ENCODE peak calls at places on chromosomes 3 and 15, in four cellular contexts. B is frontal cortex; D is activated T-helper 1 cell treated with anti-CD3 and anti-CD28 coated beads, Interleukin-2, amount 50 U/mL, for 16 hours; R is kidney. M is an unnamed sample.

GRCh38 chr15:73983211-73983727 is 8.8 kb downstream of the STOML1 start:
- DNase-seq in B (no peak), D (no peak), R (peak), M (no peak)

GRCh38 chr3:18732474-18732873 is 307.3 kb upstream of the SATB1 start:
- DNase-seq in B (no peak), D (no peak), R (no peak), M (no peak)

GRCh38 chr15:94026458-94026967 is 204.8 kb upstream of the MCTP2 start:
- DNase-seq in B (no peak), D (no peak), R (no peak), M (no peak)

GRCh38 chr3:184737641-184738518 is 26.0 kb upstream of the MAGEF1 start:
- DNase-seq in B (peak), D (no peak), R (no peak), M (peak)

GRCh38 chr15:65547841-65548240 is 17.6 kb downstream of the HACD3 start:
- DNase-seq in B (no peak), D (no peak), R (no peak), M (no peak)

GRCh38 chr15:96052572-96053038 is 277.9 kb upstream of the NR2F2 start:
- DNase-seq in B (no peak), D (no peak), R (no peak), M (no peak)

GRCh38 chr3:14933829-14934425 is 13.5 kb upstream of the NR2C2 start:
- DNase-seq in B (no peak), D (no peak), R (no peak), M (no peak)

GRCh38 chr3:97689962-97690361 is 74.6 kb upstream of the ARL6 start:
- DNase-seq in B (no peak), D (no peak), R (no peak), M (no peak)

GRCh38 chr15:76197703-76198455 is 113.4 kb downstream of the ETFA start:
- DNase-seq in B (no peak), D (no peak), R (peak), M (no peak)

GRCh38 chr3:185402561-185402960 is 39.6 kb downstream of the MAP3K13 start:
- DNase-seq in B (no peak), D (no peak), R (no peak), M (no peak)

GRCh38 chr3:16094644-16095272 is 79.7 kb upstream of the GALNT15 start:
- DNase-seq in B (no peak), D (no peak), R (no peak), M (no peak)

GRCh38 chr15:33344111-33344510 is 33.3 kb downstream of the RYR3 start:
- DNase-seq in B (no peak), D (no peak), R (no peak), M (no peak)

GRCh38 chr3:100006570-100007271 is 107.6 kb downstream of the FILIP1L start:
- DNase-seq in B (no peak), D (no peak), R (no peak), M (peak)

GRCh38 chr3:66789584-66790237 is 208.4 kb upstream of the KBTBD8 start:
- DNase-seq in B (no peak), D (no peak), R (peak), M (no peak)

GRCh38 chr15:97101572-97101971 is 771.1 kb downstream of the NR2F2 start:
- DNase-seq in B (no peak), D (no peak), R (no peak), M (no peak)

GRCh38 chr3:119206611-119207511 is 33.5 kb downstream of the UPK1B start:
- DNase-seq in B (no peak), D (no peak), R (no peak), M (no peak)